ENCODE peak calls at places on chromosomes 11 and 22, in five cellular contexts. O is HepG2, K is GM12878, Q is HEK293T, I is H1. E is an unnamed sample.

GRCh38 chr11:66981976-66982578 is 7.0 kb downstream of the C11orf86 start:
- DNase-seq in I (no peak), O (peak; percentile 69), Q (no peak), K (no peak), E (no peak)

GRCh38 chr11:86218125-86219081 is 26.1 kb upstream of the EED start:
- DNase-seq in Q (peak; percentile 84), O (peak; percentile 64), K (peak; percentile 76), I (peak; percentile 43), E (peak; percentile 66)

GRCh38 chr11:23976369-23976768 is 520.5 kb upstream of the LUZP2 start:
- DNase-seq in K (no peak), I (no peak), Q (no peak), O (no peak), E (no peak)

GRCh38 chr11:76972051-76972450 is 62.1 kb upstream of the B3GNT6 start:
- DNase-seq in Q (no peak), I (no peak), O (no peak), K (no peak), E (no peak)

GRCh38 chr11:35192347-35192746 is 53.4 kb downstream of the CD44 start:
- DNase-seq in Q (no peak), K (no peak), I (no peak), O (peak; percentile 34), E (no peak)

GRCh38 chr11:120735035-120735434 is 223.5 kb downstream of the GRIK4 start:
- DNase-seq in Q (no peak), I (no peak), O (no peak), K (no peak), E (no peak)

GRCh38 chr22:17832665-17833064 is 58.4 kb upstream of the BID start:
- DNase-seq in Q (no peak), O (no peak), I (no peak), K (no peak), E (no peak)

GRCh38 chr22:36332623-36333331 is 55.0 kb downstream of the MYH9 start:
- DNase-seq in K (peak; percentile 59), Q (no peak), O (no peak), I (no peak), E (no peak)

GRCh38 chr11:58676563-58677135 is 54.2 kb downstream of the CNTF start:
- DNase-seq in Q (no peak), I (no peak), K (no peak), O (no peak), E (no peak)

GRCh38 chr11:34407121-34407813 is 31.5 kb upstream of the CAT start:
- DNase-seq in O (peak; percentile 9), I (no peak), Q (no peak), K (no peak), E (no peak)

GRCh38 chr22:48481748-48482147 is 1345.9 kb downstream of the BRD1 start:
- DNase-seq in O (no peak), I (no peak), K (no peak), Q (no peak), E (no peak)

GRCh38 chr11:122394326-122394725 is 261.2 kb upstream of the UBASH3B start:
- DNase-seq in O (no peak), I (no peak), Q (no peak), K (no peak), E (no peak)

GRCh38 chr11:108871152-108871551 is 206.3 kb downstream of the DDX10 start:
- DNase-seq in O (peak; percentile 35), K (no peak), I (peak; percentile 39), Q (no peak), E (peak; percentile 22)

GRCh38 chr22:39024923-39025322 is 4.0 kb downstream of the APOBEC3D start:
- DNase-seq in I (no peak), Q (no peak), O (no peak), K (no peak), E (no peak)

GRCh38 chr22:32325811-32326237 is 31.8 kb upstream of the RFPL3 start:
- DNase-seq in K (no peak), I (no peak), Q (no peak), O (no peak), E (no peak)

GRCh38 chr11:65307298-65308229 is 7.1 kb upstream of the CDC42EP2 start:
- DNase-seq in K (no peak), Q (no peak), I (no peak), O (no peak), E (no peak)

GRCh38 chr11:27648840-27649239 is 51.4 kb downstream of the BDNF start:
- DNase-seq in I (no peak), Q (no peak), O (no peak), K (no peak), E (no peak)

GRCh38 chr11:27646051-27646818 is 54.0 kb downstream of the BDNF start:
- DNase-seq in Q (no peak), K (no peak), O (no peak), I (no peak), E (no peak)

GRCh38 chr11:27640954-27641353 is 59.3 kb downstream of the BDNF start:
- DNase-seq in I (no peak), K (no peak), O (no peak), Q (no peak), E (no peak)

GRCh38 chr11:27642954-27643353 is 57.3 kb downstream of the BDNF start:
- DNase-seq in O (no peak), I (no peak), K (no peak), Q (no peak), E (no peak)
- TF ChIP-seq SUZ12 in O (no peak), I (no peak), K (no peak), Q (no peak), E (no peak)

DNA sequence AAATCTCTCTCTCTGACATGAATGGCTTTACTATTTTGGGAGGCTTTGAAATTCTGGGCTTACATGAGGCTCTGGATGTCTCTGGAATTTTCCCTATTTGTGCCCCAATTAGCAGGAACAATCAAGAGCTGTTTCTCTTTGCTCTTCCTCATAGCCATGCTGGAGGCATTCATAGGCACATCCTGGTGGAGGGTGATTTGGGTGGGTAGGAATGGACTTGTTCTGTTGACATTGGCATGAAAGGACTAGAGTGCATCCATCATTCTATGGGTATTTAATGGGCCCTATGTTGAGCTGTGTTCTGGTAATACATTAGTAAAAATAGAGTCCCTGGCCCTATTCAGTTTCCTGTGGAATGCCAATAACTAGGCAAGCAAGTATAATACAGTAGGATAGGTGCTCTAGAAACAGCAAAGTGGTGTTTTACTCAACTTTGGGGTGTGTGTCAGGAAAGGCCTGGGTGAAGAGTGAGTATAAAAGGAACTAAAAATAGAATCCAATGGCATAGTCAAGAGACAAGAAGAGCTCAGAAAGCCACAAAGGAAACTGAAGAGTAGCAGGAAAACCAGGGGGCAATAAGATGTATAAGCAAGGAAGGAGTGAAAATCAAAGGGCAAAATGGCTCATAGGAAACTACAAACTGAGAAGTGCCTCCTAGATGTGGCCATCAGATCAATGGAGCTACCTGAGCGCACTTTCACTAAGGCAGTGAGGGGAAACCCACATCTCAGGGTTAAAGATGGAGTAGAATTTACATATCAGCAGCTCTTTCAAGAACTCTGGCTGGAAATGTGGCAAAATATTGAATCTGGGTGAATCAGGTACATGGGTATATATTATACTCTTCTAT is 45.0 kb downstream of the CWC15 start:
- DNase-seq in I (no peak), K (no peak), O (no peak), Q (no peak), E (no peak)
- TF ChIP-seq SUZ12 in I (no peak), K (no peak), O (no peak), Q (no peak), E (no peak)

GRCh38 chr11:47269002-47269828 is 718 bp upstream of the MADD start:
- DNase-seq in O (peak; percentile 94), Q (peak; percentile 92), I (no peak), K (no peak), E (peak; percentile 84)
- TF ChIP-seq SUZ12 in O (peak; percentile 40), Q (no peak), I (no peak), K (no peak), E (no peak)

DNA sequence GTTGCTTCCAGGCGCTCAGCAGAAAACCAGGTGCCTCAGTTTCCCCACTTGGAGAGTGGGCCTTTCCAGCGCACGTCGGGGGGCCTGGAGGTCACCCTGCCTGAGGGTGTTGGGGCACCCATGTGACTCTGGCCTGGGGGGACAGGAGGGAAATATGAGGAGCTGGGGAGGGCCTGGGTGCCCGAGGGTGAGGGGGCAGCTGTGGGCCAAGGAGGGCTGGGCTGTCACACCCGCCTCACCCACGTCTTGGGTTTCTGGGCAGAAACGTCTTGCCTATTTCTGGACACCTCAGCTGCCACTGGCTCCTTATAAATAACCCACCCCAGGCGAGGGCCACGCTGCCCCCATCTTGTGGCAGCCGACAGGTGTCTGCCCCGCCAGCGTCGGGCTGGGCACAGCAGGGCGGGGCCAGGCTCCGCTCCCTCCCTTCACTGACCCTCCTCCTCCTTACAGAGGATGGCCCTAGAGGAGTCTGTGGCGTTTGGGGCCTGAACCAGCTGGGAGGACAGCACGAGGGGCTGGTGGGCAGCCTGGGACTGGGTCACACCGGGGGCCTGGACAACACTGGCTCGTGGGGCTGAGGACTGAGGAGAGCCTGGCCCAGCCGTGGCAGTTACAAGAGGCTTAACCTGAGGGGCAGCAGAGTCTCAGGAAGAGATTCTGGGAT is 1.5 kb downstream of the TNNT3 start:
- DNase-seq in I (no peak), Q (no peak), O (no peak), K (no peak), E (no peak)
- TF ChIP-seq SUZ12 in I (no peak), Q (no peak), O (no peak), K (no peak), E (no peak)

GRCh38 chr11:68358416-68358815 is 46.0 kb downstream of the LRP5 start:
- DNase-seq in I (no peak), Q (no peak), K (no peak), O (no peak), E (no peak)
- TF ChIP-seq SUZ12 in I (no peak), Q (no peak), K (no peak), O (no peak), E (no peak)

DNA sequence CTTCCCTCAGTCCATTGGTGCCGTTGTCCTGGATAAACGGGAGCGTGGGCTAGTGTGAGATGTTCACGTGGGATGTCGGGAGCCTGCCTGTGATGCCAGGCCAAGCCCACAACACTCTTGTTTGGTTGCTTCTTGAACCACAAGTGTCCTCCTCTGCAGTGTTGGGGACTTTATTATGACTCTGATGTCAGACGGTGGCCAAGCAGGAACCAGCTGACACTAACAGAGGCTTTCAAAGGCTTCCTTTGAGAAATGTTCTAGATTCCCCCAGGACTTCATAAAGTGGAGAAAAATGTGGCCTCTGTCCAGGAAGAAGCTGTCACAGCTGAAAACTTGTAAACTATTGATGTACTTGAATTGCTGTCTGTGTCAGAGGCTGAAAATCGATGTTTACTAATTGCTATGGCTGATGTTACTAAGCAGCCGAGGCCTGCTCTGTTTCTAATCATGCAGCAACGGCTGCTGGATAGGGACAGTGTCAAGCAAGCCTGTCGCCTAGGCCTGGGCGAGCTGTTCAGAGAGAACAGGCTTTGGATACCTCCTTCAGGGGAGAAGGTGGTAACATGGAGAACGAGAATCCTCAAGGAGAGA is 131.7 kb downstream of the TBC1D22A start:
- DNase-seq in I (no peak), O (no peak), Q (no peak), K (no peak), E (no peak)
- TF ChIP-seq SUZ12 in I (no peak), O (no peak), Q (no peak), K (no peak), E (no peak)